ENCODE peak calls at places on chromosomes 1 and 21, in eight cellular contexts. E is T-helper 17 cell, V is SW480, X is fibroblast of mammary gland, L is neural progenitor cell, R is mesothelial cell of epicardium, P is T-helper 2 cell, F is kidney epithelial cell. Z is an unnamed sample.

GRCh38 chr21:42025392-42026071 is 15.4 kb upstream of the ZBTB21 start:
- DNase-seq in E (no peak), V (peak), X (peak), L (no peak), R (no peak), P (no peak), F (no peak), Z (no peak)

GRCh38 chr1:150999051-150999674 is 7.5 kb downstream of the MINDY1 start:
- DNase-seq in E (no peak), V (peak), X (peak), L (no peak), R (no peak), P (no peak), F (peak), Z (no peak)

GRCh38 chr1:7784492-7785071 is 491 bp downstream of the PER3 start:
- DNase-seq in E (no peak), V (no peak), X (no peak), L (peak), R (no peak), P (no peak), F (no peak), Z (no peak)

GRCh38 chr21:44062380-44062779 is 44.8 kb upstream of the PWP2 start:
- DNase-seq in E (no peak), V (no peak), X (no peak), L (no peak), R (no peak), P (no peak), F (no peak), Z (no peak)

GRCh38 chr21:42624095-42624830 is 29.2 kb upstream of the PDE9A start:
- DNase-seq in E (no peak), V (no peak), X (no peak), L (no peak), R (no peak), P (no peak), F (no peak), Z (no peak)

GRCh38 chr1:17348593-17349234 is 23.3 kb upstream of the PADI6 start:
- DNase-seq in E (no peak), V (no peak), X (no peak), L (no peak), R (no peak), P (no peak), F (no peak), Z (no peak)

GRCh38 chr1:154488942-154489341 is 13.1 kb upstream of the TDRD10 start:
- DNase-seq in E (no peak), V (no peak), X (no peak), L (no peak), R (no peak), P (no peak), F (no peak), Z (no peak)

GRCh38 chr1:1596493-1597274 is 3.3 kb downstream of the FNDC10 start:
- DNase-seq in E (no peak), V (no peak), X (no peak), L (no peak), R (no peak), P (no peak), F (no peak), Z (no peak)

GRCh38 chr1:168585191-168585590 is 8.8 kb downstream of the XCL1 start:
- DNase-seq in E (no peak), V (no peak), X (peak), L (no peak), R (no peak), P (no peak), F (no peak), Z (no peak)

GRCh38 chr1:185017338-185017737 is 28.0 kb upstream of the RNF2 start:
- DNase-seq in E (no peak), V (peak), X (peak), L (no peak), R (no peak), P (no peak), F (peak), Z (no peak)

GRCh38 chr1:31855038-31855845 is 39.4 kb upstream of the SPOCD1 start:
- DNase-seq in E (no peak), V (peak), X (peak), L (no peak), R (no peak), P (no peak), F (no peak), Z (no peak)

GRCh38 chr1:116999596-116999995 is 2.0 kb upstream of the CD101 start:
- DNase-seq in E (no peak), V (no peak), X (no peak), L (no peak), R (no peak), P (no peak), F (no peak), Z (no peak)

GRCh38 chr21:45834821-45835293 is 146.7 kb upstream of the COL6A1 start:
- DNase-seq in E (no peak), V (no peak), X (no peak), L (no peak), R (no peak), P (no peak), F (no peak), Z (no peak)